ENCODE peak calls at places on chromosomes 2 and 18, in nine cellular contexts. D, J, Z, K, P, G, O, N and V are unnamed samples.

GRCh38 chr2:55498582-55498981 is 20.9 kb upstream of the CFAP36 start:
- DNase-seq in D (no peak), J (no peak), Z (no peak), K (no peak), P (no peak), G (no peak), O (no peak), N (no peak), V (no peak)

GRCh38 chr2:118847447-118848172 is at the start of gene EN1:
- DNase-seq in D (no peak), J (no peak), Z (no peak), K (peak; percentile 96), P (peak; percentile 91), G (peak; percentile 88), O (peak; percentile 91), N (peak; percentile 88), V (no peak)

GRCh38 chr2:180983468-180984388 is 3.3 kb downstream of the UBE2E3 start:
- DNase-seq in D (peak; percentile 47), J (peak; percentile 6), Z (peak; percentile 28), K (peak; percentile 43), P (no peak), G (peak; percentile 70), O (peak; percentile 67), N (peak; percentile 68), V (no peak)

GRCh38 chr18:53941601-53942335 is 282.7 kb downstream of the MBD2 start:
- DNase-seq in D (peak; percentile 1), J (no peak), Z (no peak), K (no peak), P (no peak), G (no peak), O (no peak), N (peak; percentile 20), V (no peak)

GRCh38 chr2:237218756-237219155 is 133.1 kb downstream of the COPS8 start:
- DNase-seq in D (no peak), J (no peak), Z (no peak), K (no peak), P (no peak), G (peak; percentile 68), O (no peak), N (peak; percentile 39), V (no peak)

GRCh38 chr2:196534533-196534932 is 105.0 kb upstream of the CCDC150 start:
- DNase-seq in D (no peak), J (no peak), Z (no peak), K (no peak), P (no peak), G (no peak), O (no peak), N (no peak), V (no peak)

GRCh38 chr2:67994716-67995115 is 68.1 kb downstream of the C1D start:
- DNase-seq in D (no peak), J (no peak), Z (no peak), K (no peak), P (no peak), G (no peak), O (no peak), N (no peak), V (no peak)

GRCh38 chr2:213415093-213415492 is 130.8 kb downstream of the SPAG16 start:
- DNase-seq in D (no peak), J (no peak), Z (no peak), K (no peak), P (no peak), G (no peak), O (no peak), N (no peak), V (no peak)

GRCh38 chr18:13223341-13224148 is 5.0 kb downstream of the LDLRAD4 start:
- DNase-seq in D (no peak), J (no peak), Z (no peak), K (no peak), P (peak; percentile 66), G (no peak), O (no peak), N (no peak), V (no peak)

GRCh38 chr2:131010566-131010965 is 82.7 kb downstream of the FAM168B start:
- DNase-seq in D (no peak), J (no peak), Z (no peak), K (no peak), P (no peak), G (no peak), O (peak; percentile 11), N (no peak), V (no peak)

GRCh38 chr2:104929663-104930062 is 75.7 kb downstream of the POU3F3 start:
- DNase-seq in D (no peak), J (no peak), Z (no peak), K (no peak), P (no peak), G (no peak), O (no peak), N (no peak), V (no peak)

GRCh38 chr2:217387776-217388381 is 528.0 kb upstream of the TNP1 start:
- DNase-seq in D (no peak), J (no peak), Z (no peak), K (no peak), P (no peak), G (no peak), O (no peak), N (peak; percentile 78), V (no peak)

GRCh38 chr2:143807677-143808076 is 678.5 kb downstream of the ARHGAP15 start:
- DNase-seq in D (no peak), J (no peak), Z (no peak), K (no peak), P (peak; percentile 60), G (no peak), O (no peak), N (no peak), V (no peak)

GRCh38 chr2:96637385-96638143 is 548 bp downstream of the KANSL3 start:
- DNase-seq in D (peak; percentile 71), J (peak; percentile 67), Z (peak; percentile 66), K (peak; percentile 95), P (peak; percentile 96), G (peak; percentile 92), O (peak; percentile 90), N (peak; percentile 92), V (no peak)

GRCh38 chr2:206614825-206615224 is 27.5 kb upstream of the FAM237A start:
- DNase-seq in D (peak; percentile 72), J (no peak), Z (no peak), K (no peak), P (no peak), G (no peak), O (peak; percentile 55), N (peak; percentile 55), V (no peak)

GRCh38 chr18:61322265-61322873 is 10.9 kb upstream of the CDH20 start:
- DNase-seq in D (peak; percentile 27), J (no peak), Z (peak; percentile 16), K (peak; percentile 86), P (no peak), G (peak; percentile 61), O (peak; percentile 95), N (peak; percentile 38), V (no peak)